ENCODE peak calls at places on chromosomes 11 and 22, in five cellular contexts. O, X, G, T and H are unnamed samples.

GRCh38 chr11:2772544-2773031 is 72.8 kb upstream of the KCNQ1OT1 start:
- DNase-seq in O (peak; percentile 73), X (no peak), G (no peak), T (no peak), H (peak; percentile 45)

GRCh38 chr22:49779226-49779625 is 48.4 kb downstream of the BRD1 start:
- DNase-seq in O (no peak), X (no peak), G (no peak), T (no peak), H (no peak)

GRCh38 chr11:17475666-17476316 is 854 bp downstream of the ABCC8 start:
- DNase-seq in O (no peak), X (no peak), G (no peak), T (no peak), H (no peak)

GRCh38 chr22:23315341-23315917 is 135.1 kb downstream of the BCR start:
- DNase-seq in O (peak; percentile 82), X (no peak), G (peak; percentile 61), T (peak; percentile 71), H (peak; percentile 74)

GRCh38 chr22:38963872-38964271 is 6.5 kb downstream of the APOBEC3A start:
- DNase-seq in O (no peak), X (no peak), G (peak; percentile 46), T (no peak), H (no peak)

GRCh38 chr11:32438883-32439487 is 3.6 kb upstream of the WT1 start:
- DNase-seq in O (peak; percentile 37), X (no peak), G (no peak), T (no peak), H (no peak)

GRCh38 chr11:18312663-18313420 is 9.1 kb downstream of the HPS5 start:
- DNase-seq in O (peak; percentile 17), X (no peak), G (no peak), T (no peak), H (no peak)

GRCh38 chr11:82634091-82634490 is 99.6 kb downstream of the FAM181B start:
- DNase-seq in O (peak; percentile 30), X (no peak), G (no peak), T (no peak), H (no peak)

GRCh38 chr11:121231576-121232278 is 60.8 kb upstream of the SC5D start:
- DNase-seq in O (no peak), X (no peak), G (no peak), T (no peak), H (no peak)

DNA sequence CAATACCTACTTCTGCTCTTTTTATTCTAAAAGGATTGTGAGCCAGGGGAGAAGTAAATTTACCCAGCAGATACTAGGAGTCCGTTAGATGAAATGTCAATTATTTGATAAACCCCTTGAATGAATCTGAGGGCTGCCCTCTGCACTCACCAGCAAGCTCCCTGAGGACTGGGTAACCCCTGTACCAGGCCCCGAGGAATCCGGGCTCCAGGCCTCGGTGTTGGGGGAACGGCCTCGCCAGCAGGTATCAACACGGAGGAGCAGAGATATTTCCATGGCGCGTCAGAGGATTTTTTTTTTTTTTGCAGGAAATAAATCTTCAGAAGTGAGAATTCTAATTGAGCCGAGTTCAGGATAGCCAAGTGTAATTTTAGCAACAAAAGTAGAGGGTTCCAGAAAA is 1408.8 kb downstream of the BRD1 start:
- DNase-seq in O (no peak), X (no peak), G (no peak), T (no peak), H (no peak)
- H3K9me3 ChIP-seq in O (no peaks in the 10 kb centered on the region), X (no peaks in the 10 kb centered on the region), G (no peaks in the 10 kb centered on the region), T (no peaks in the 10 kb centered on the region), H (no peaks in the 10 kb centered on the region)

GRCh38 chr11:11243258-11243789 is 109.7 kb downstream of the CSNK2A3 start:
- DNase-seq in O (no peak), X (no peak), G (no peak), T (peak; percentile 37), H (no peak)
- H3K9me3 ChIP-seq in O (peaks cover 6% of the 10 kb centered on the region), X (no peaks in the 10 kb centered on the region), G (no peaks in the 10 kb centered on the region), T (no peaks in the 10 kb centered on the region), H (no peaks in the 10 kb centered on the region)

DNA sequence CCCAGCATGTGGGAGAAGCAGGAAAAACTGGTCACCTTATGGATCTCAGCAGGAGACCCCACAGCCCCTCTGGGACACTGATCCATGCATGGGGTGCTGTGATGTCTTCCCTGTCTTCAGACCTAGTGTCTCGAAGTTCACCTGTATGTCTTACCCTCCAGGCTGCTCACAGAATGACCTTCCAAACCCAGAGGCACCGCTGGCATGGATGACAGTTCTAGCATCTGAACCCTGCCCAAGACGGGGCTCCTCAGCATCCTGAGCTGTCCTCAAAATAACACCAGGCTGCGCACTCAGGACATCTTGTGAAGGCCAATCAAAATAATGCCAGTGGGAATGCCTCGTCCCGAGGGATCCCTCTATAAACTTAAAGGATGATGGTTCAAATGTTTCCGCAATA is 824.9 kb downstream of the TBC1D22A start:
- DNase-seq in O (no peak), X (no peak), G (no peak), T (no peak), H (no peak)
- H3K9me3 ChIP-seq in O (peaks cover 22% of the 10 kb centered on the region), X (no peaks in the 10 kb centered on the region), G (no peaks in the 10 kb centered on the region), T (peaks cover 3% of the 10 kb centered on the region), H (no peaks in the 10 kb centered on the region)

GRCh38 chr11:134640536-134640935 is 228.5 kb upstream of the B3GAT1 start:
- DNase-seq in O (no peak), X (no peak), G (no peak), T (no peak), H (no peak)
- H3K9me3 ChIP-seq in O (no peaks in the 10 kb centered on the region), X (no peaks in the 10 kb centered on the region), G (no peaks in the 10 kb centered on the region), T (no peaks in the 10 kb centered on the region), H (no peaks in the 10 kb centered on the region)

GRCh38 chr22:47631571-47632102 is 869.2 kb downstream of the TBC1D22A start:
- DNase-seq in O (no peak), X (no peak), G (no peak), T (no peak), H (no peak)
- H3K9me3 ChIP-seq in O (peaks cover 7% of the 10 kb centered on the region), X (no peaks in the 10 kb centered on the region), G (no peaks in the 10 kb centered on the region), T (no peaks in the 10 kb centered on the region), H (no peaks in the 10 kb centered on the region)

DNA sequence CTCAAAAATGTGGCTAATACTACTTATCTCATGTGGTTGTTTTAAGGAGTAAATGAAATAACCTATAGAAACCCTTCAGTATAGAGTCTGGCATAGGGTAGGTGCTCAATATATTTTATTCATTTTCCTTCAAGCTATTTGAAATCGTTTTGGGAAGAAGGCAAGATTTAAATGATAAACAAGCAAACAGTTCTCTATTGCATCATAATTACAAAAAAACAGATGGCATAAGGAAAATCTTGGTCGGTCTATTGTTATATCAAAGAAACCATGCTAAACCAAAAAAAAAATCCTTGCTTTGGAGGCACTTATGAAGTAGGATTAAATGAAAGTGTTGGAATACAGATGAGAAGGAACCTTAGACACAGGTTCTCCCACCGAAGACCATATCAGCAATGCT is 4.7 kb downstream of the ZNF202 start:
- DNase-seq in O (no peak), X (no peak), G (no peak), T (no peak), H (no peak)
- H3K9me3 ChIP-seq in O (no peaks in the 10 kb centered on the region), X (no peaks in the 10 kb centered on the region), G (no peaks in the 10 kb centered on the region), T (no peaks in the 10 kb centered on the region), H (no peaks in the 10 kb centered on the region)

GRCh38 chr22:48429621-48430020 is 1398.1 kb downstream of the BRD1 start:
- DNase-seq in O (no peak), X (no peak), G (no peak), T (no peak), H (no peak)
- H3K9me3 ChIP-seq in O (no peaks in the 10 kb centered on the region), X (no peaks in the 10 kb centered on the region), G (no peaks in the 10 kb centered on the region), T (no peaks in the 10 kb centered on the region), H (no peaks in the 10 kb centered on the region)

GRCh38 chr11:70491696-70492472 is 93.6 kb downstream of the CTTN start:
- DNase-seq in O (no peak), X (no peak), G (no peak), T (no peak), H (no peak)

GRCh38 chr11:70493089-70493474 is 94.8 kb downstream of the CTTN start:
- DNase-seq in O (no peak), X (no peak), G (no peak), T (no peak), H (no peak)

GRCh38 chr11:70490208-70490607 is 91.9 kb downstream of the CTTN start:
- DNase-seq in O (no peak), X (no peak), G (no peak), T (no peak), H (no peak)

GRCh38 chr11:70489276-70489675 is 90.9 kb downstream of the CTTN start:
- DNase-seq in O (no peak), X (no peak), G (no peak), T (no peak), H (no peak)

DNA sequence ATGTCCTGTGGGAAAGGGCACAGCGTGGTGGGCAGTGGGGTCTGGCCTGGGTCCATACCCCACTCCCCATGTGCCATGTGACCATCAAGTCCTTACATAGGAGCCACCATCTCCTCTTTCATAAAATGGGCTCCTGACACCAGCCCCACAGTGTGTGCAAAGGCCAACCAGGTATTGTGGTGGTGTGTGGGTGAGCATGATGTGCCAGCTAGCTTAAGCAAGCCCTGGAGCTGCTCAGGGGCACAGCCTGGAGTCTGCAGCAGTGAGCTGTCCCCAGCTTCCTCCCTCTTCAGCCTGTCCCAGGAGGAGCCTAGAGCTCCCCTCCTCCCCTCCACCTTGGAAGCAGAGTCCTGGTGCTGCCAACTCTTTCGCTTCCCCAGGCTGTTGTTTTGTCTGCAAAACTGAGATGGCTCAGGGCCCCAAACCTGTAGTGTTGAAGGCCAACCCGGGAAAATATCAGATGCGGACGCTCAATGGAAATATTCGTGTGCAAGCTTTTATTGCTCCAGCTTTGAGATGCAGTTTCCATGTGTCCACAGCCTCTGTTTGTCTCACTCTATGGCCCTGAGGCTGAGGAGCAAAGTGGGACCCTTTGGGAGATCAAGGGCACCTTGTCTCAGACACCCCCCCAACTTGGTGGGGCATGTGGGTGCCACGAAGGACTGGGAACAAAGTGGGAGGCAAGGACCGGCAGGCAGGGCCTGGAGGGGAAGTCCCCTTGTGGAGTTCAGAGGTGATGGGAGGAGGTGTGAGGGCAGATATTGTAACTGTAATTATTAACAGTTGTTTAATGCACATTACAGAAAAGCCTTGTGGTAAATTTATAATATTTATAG is 92.6 kb downstream of the CTTN start:
- DNase-seq in O (no peak), X (no peak), G (no peak), T (no peak), H (no peak)
- H3K9me3 ChIP-seq in O (peaks cover 8% of the 10 kb centered on the region), X (peaks cover 10% of the 10 kb centered on the region), G (no peaks in the 10 kb centered on the region), T (peaks cover 29% of the 10 kb centered on the region), H (no peaks in the 10 kb centered on the region)

DNA sequence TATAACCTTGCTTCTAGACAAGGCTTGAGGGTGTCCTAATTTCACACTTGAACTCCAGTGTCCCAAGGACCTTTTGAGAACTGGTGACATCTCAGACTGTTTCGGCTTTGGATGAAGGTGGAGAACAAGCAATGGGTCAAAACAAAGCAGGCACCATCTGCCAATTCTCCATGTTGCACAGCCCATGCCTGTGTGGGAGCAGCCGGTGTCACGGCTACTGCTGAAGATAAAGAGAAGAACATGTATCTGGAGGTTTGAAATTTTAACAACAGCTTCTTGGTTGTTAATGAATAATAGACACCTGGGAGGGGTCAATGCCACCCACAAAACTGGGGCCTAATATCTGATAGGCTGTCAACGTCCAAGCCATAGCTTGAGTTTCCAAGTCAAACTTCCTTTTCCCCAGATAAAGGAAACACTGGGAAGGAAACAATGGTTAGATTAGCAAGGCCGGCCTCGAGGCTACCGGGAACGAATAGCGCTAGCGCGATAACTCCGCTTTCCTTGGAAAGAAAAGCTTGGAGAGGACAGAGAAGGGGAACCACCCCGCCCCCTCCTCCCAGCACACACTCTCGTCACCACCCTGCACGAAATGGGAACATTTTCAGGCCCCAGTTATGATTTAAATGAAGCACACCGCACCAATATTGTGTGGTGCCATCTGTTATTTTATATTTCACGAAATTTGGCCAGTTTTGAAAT is 21.7 kb upstream of the OPCML start:
- DNase-seq in O (no peak), X (no peak), G (no peak), T (no peak), H (no peak)
- H3K9me3 ChIP-seq in O (no peaks in the 10 kb centered on the region), X (no peaks in the 10 kb centered on the region), G (no peaks in the 10 kb centered on the region), T (no peaks in the 10 kb centered on the region), H (no peaks in the 10 kb centered on the region)